ENCODE peak calls at places on chromosomes 2 and 18, in nine cellular contexts. W is WTC11, H is fibroblast of mammary gland, D is Panc1, Y is HFF-Myc, X is heart left ventricle, E is ascending aorta, S is Calu3, K is HCT116. F is an unnamed sample.

GRCh38 chr2:136060401-136060940 is 57.5 kb downstream of the CXCR4 start:
- DNase-seq in H (no peak), E (no peak), S (no peak), Y (no peak), X (no peak), K (no peak), D (no peak), W (no peak), F (no peak)

GRCh38 chr2:205564761-205565160 is 117.5 kb upstream of the NRP2 start:
- DNase-seq in K (no peak), S (no peak), W (no peak), H (no peak), Y (no peak), E (no peak), D (no peak), X (no peak), F (no peak)

GRCh38 chr18:1047406-1047805 is 142.7 kb downstream of the ADCYAP1 start:
- DNase-seq in Y (peak), X (no peak), S (no peak), K (no peak), D (no peak), H (peak), W (no peak), E (no peak), F (no peak)

GRCh38 chr2:226739508-226740030 is 60.1 kb downstream of the IRS1 start:
- DNase-seq in X (no peak), Y (no peak), E (no peak), D (no peak), K (no peak), S (no peak), W (no peak), H (no peak), F (no peak)

GRCh38 chr2:232551289-232551688 is 800 bp downstream of the EIF4E2 start:
- DNase-seq in H (no peak), D (no peak), Y (no peak), K (no peak), S (no peak), E (no peak), X (no peak), W (no peak), F (no peak)

GRCh38 chr2:161122772-161123530 is 37.3 kb upstream of the TANK start:
- DNase-seq in S (peak), K (peak), D (peak), H (peak), Y (peak), X (peak), E (no peak), W (no peak), F (peak)

GRCh38 chr2:50726186-50726585 is 305.7 kb downstream of the NRXN1 start:
- DNase-seq in X (no peak), K (no peak), S (no peak), D (no peak), H (no peak), W (no peak), Y (no peak), E (no peak), F (no peak)

GRCh38 chr2:160197587-160197986 is 2.5 kb downstream of the ITGB6 start:
- DNase-seq in D (no peak), K (no peak), Y (no peak), E (no peak), H (no peak), X (no peak), S (no peak), W (no peak), F (no peak)

GRCh38 chr2:38138996-38139395 is 63.0 kb upstream of the CYP1B1 start:
- DNase-seq in K (no peak), S (no peak), Y (no peak), X (no peak), W (no peak), D (no peak), H (no peak), E (no peak), F (no peak)

GRCh38 chr2:164706522-164706921 is 85.2 kb upstream of the GRB14 start:
- DNase-seq in D (no peak), E (no peak), X (no peak), Y (peak), W (no peak), K (no peak), H (peak), S (no peak), F (peak)

GRCh38 chr2:28389399-28390240 is 3.0 kb upstream of the FOSL2 start:
- DNase-seq in X (no peak), E (no peak), W (no peak), K (no peak), S (peak), D (no peak), H (no peak), Y (no peak), F (no peak)

GRCh38 chr2:28392297-28393114 is at the start of gene FOSL2:
- DNase-seq in W (peak), D (peak), E (peak), S (peak), K (peak), H (peak), Y (peak), X (peak), F (peak)

GRCh38 chr2:28390241-28390856 is 2.3 kb upstream of the FOSL2 start:
- DNase-seq in W (peak), D (peak), H (peak), E (peak), K (peak), S (peak), Y (peak), X (peak), F (peak)

GRCh38 chr2:28391564-28392296 is 928 bp upstream of the FOSL2 start:
- DNase-seq in X (peak), E (peak), Y (peak), S (peak), D (peak), H (peak), K (peak), W (peak), F (peak)

DNA sequence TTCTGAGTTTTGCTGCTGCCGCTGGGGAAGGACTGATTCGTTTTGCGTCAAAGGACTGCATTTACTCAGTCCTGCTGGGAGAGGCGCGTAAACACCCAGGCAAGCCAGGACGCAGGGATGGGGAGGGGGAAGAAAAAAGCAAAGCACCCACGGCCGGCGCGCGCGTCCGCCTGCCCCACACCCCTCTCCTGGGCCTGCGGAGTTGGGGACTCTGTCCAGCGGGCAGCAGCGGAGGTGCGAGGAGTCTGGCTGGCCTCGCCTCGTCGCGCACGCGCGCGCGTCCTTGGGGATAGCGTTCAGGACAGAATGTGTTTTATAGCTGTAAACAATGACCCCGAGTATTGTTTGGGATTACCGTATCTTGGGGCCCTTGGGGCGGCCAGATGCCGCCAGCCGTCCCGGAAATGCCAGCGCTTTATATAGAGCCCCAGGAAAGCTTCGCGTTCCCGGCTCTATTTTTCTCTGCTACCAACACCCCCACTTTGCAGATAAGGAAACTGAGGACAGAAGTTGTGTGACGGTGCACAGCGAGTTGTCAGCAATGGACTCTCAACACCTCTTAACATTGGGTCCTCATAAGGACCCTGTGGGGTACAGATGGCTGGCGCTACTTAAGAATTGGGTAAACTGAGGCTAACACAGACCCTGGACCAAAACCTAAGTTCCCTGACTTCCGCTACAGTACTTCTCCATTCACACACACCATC is 1.6 kb upstream of the FOSL2 start:
- DNase-seq in W (peak), X (peak), K (no peak), E (peak), H (no peak), D (peak), S (peak), Y (no peak), F (peak)
- TF ChIP-seq CTCF in W (no peak), X (no peak), K (no peak), E (no peak), H (peak), D (no peak), S (no peak), Y (no peak), F (no peak)

GRCh38 chr2:94870392-94871225 is 621 bp upstream of the TEKT4 start:
- DNase-seq in S (peak), H (no peak), X (no peak), E (no peak), W (peak), D (no peak), K (no peak), Y (no peak), F (no peak)
- TF ChIP-seq CTCF in S (peak), H (peak), X (peak), E (no peak), W (peak), D (peak), K (peak), Y (peak), F (peak)

DNA sequence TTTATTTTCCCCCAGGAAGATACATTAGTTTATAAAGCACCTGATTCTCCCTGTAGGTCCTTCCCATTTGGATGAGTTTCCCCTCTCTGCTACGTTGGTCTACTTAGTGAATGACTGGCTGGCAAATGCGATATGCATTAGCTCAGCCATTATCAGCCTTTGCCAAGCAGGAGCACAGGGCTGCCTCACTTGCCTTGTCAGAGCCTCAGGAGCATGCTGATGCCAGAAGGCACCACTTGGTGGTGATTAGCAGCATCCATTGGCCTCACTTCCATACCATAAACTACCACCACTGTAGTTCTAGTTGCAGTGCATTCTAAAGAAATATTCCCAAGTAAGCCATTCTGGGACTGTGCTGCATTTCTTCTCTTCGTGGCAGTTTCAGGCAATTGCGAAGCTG is 442.8 kb upstream of the CHST9 start:
- DNase-seq in H (no peak), S (no peak), E (no peak), Y (no peak), X (no peak), K (no peak), D (no peak), W (peak), F (no peak)
- TF ChIP-seq CTCF in H (no peak), S (no peak), E (no peak), Y (no peak), X (no peak), K (no peak), D (no peak), W (no peak), F (no peak)

GRCh38 chr2:7014201-7014640 is 97.0 kb downstream of the RNF144A start:
- DNase-seq in K (peak), D (no peak), E (no peak), Y (no peak), S (no peak), H (peak), W (peak), X (no peak), F (no peak)
- TF ChIP-seq CTCF in K (peak), D (peak), E (peak), Y (peak), S (no peak), H (peak), W (peak), X (peak), F (no peak)

GRCh38 chr2:24490674-24491625 is at the start of gene NCOA1:
- DNase-seq in Y (peak), X (peak), H (peak), K (peak), D (peak), W (peak), S (peak), E (peak), F (peak)
- TF ChIP-seq CTCF in Y (peak), X (peak), H (no peak), K (no peak), D (peak), W (no peak), S (no peak), E (no peak), F (no peak)

GRCh38 chr2:67524777-67525176 is 127.6 kb downstream of the ETAA1 start:
- DNase-seq in X (no peak), S (no peak), D (no peak), Y (no peak), W (no peak), E (no peak), H (no peak), K (no peak), F (no peak)
- TF ChIP-seq CTCF in X (no peak), S (no peak), D (no peak), Y (no peak), W (no peak), E (no peak), H (no peak), K (no peak), F (no peak)

F was measured in HFFc6.